ENCODE peak calls at places on chromosomes 1 and 21, in five cellular contexts. One of them, this sample, is unnamed.

GRCh38 chr1:55150880-55151582 is 64.1 kb downstream of the USP24 start:
- DNase-seq in stimulated activated CD4-positive, alpha-beta T cell treated with anti-CD3 and anti-CD28 coated beads, Interleukin-4, amount 100 ng/mL, for 4 hours: no peak
- DNase-seq in fibroblast of mammary gland: no peak
- DNase-seq in endothelial cell: no peak
- DNase-seq in AG09309: no peak
- DNase-seq in this sample: no peak

GRCh38 chr1:79497193-79497773 is 490.8 kb upstream of the ADGRL4 start:
- DNase-seq in AG09309: no peak
- DNase-seq in endothelial cell: peak
- DNase-seq in fibroblast of mammary gland: peak
- DNase-seq in stimulated activated CD4-positive, alpha-beta T cell treated with anti-CD3 and anti-CD28 coated beads, Interleukin-4, amount 100 ng/mL, for 4 hours: no peak
- DNase-seq in this sample: peak

GRCh38 chr1:11650331-11650991 is 3.8 kb downstream of the FBXO2 start:
- DNase-seq in stimulated activated CD4-positive, alpha-beta T cell treated with anti-CD3 and anti-CD28 coated beads, Interleukin-4, amount 100 ng/mL, for 4 hours: peak
- DNase-seq in AG09309: no peak
- DNase-seq in endothelial cell: peak
- DNase-seq in fibroblast of mammary gland: peak
- DNase-seq in this sample: no peak

GRCh38 chr1:14190508-14190907 is 408.0 kb upstream of the KAZN start:
- DNase-seq in stimulated activated CD4-positive, alpha-beta T cell treated with anti-CD3 and anti-CD28 coated beads, Interleukin-4, amount 100 ng/mL, for 4 hours: no peak
- DNase-seq in AG09309: no peak
- DNase-seq in endothelial cell: no peak
- DNase-seq in fibroblast of mammary gland: peak
- DNase-seq in this sample: no peak

GRCh38 chr21:34728479-34728878 is 59.7 kb downstream of the CLIC6 start:
- DNase-seq in endothelial cell: no peak
- DNase-seq in AG09309: no peak
- DNase-seq in fibroblast of mammary gland: no peak
- DNase-seq in stimulated activated CD4-positive, alpha-beta T cell treated with anti-CD3 and anti-CD28 coated beads, Interleukin-4, amount 100 ng/mL, for 4 hours: no peak
- DNase-seq in this sample: no peak

GRCh38 chr1:201216395-201217085 is 25.9 kb downstream of the IGFN1 start:
- DNase-seq in fibroblast of mammary gland: no peak
- DNase-seq in AG09309: no peak
- DNase-seq in endothelial cell: peak
- DNase-seq in stimulated activated CD4-positive, alpha-beta T cell treated with anti-CD3 and anti-CD28 coated beads, Interleukin-4, amount 100 ng/mL, for 4 hours: no peak
- DNase-seq in this sample: peak

GRCh38 chr21:42677339-42678117 is 24.1 kb downstream of the PDE9A start:
- DNase-seq in fibroblast of mammary gland: peak
- DNase-seq in AG09309: no peak
- DNase-seq in stimulated activated CD4-positive, alpha-beta T cell treated with anti-CD3 and anti-CD28 coated beads, Interleukin-4, amount 100 ng/mL, for 4 hours: no peak
- DNase-seq in endothelial cell: no peak
- DNase-seq in this sample: peak

GRCh38 chr1:215704089-215704860 is 137.2 kb downstream of the KCTD3 start:
- DNase-seq in AG09309: no peak
- DNase-seq in stimulated activated CD4-positive, alpha-beta T cell treated with anti-CD3 and anti-CD28 coated beads, Interleukin-4, amount 100 ng/mL, for 4 hours: no peak
- DNase-seq in fibroblast of mammary gland: peak
- DNase-seq in endothelial cell: no peak
- DNase-seq in this sample: no peak

GRCh38 chr1:63454269-63454668 is 68.8 kb downstream of the ITGB3BP start:
- DNase-seq in endothelial cell: no peak
- DNase-seq in fibroblast of mammary gland: peak
- DNase-seq in stimulated activated CD4-positive, alpha-beta T cell treated with anti-CD3 and anti-CD28 coated beads, Interleukin-4, amount 100 ng/mL, for 4 hours: no peak
- DNase-seq in AG09309: no peak
- DNase-seq in this sample: no peak

GRCh38 chr1:91005285-91005684 is 16.6 kb downstream of the ZNF644 start:
- DNase-seq in fibroblast of mammary gland: no peak
- DNase-seq in AG09309: no peak
- DNase-seq in stimulated activated CD4-positive, alpha-beta T cell treated with anti-CD3 and anti-CD28 coated beads, Interleukin-4, amount 100 ng/mL, for 4 hours: no peak
- DNase-seq in endothelial cell: no peak
- DNase-seq in this sample: no peak

GRCh38 chr1:6785721-6786505 is 659 bp downstream of the CAMTA1 start:
- DNase-seq in AG09309: no peak
- DNase-seq in fibroblast of mammary gland: no peak
- DNase-seq in stimulated activated CD4-positive, alpha-beta T cell treated with anti-CD3 and anti-CD28 coated beads, Interleukin-4, amount 100 ng/mL, for 4 hours: peak
- DNase-seq in endothelial cell: peak
- DNase-seq in this sample: peak

GRCh38 chr1:155174334-155175280 is 958 bp downstream of the TRIM46 start:
- DNase-seq in endothelial cell: peak
- DNase-seq in AG09309: no peak
- DNase-seq in fibroblast of mammary gland: peak
- DNase-seq in stimulated activated CD4-positive, alpha-beta T cell treated with anti-CD3 and anti-CD28 coated beads, Interleukin-4, amount 100 ng/mL, for 4 hours: peak
- DNase-seq in this sample: peak

GRCh38 chr1:207049974-207050391 is 1.0 kb downstream of the YOD1 start:
- DNase-seq in endothelial cell: no peak
- DNase-seq in stimulated activated CD4-positive, alpha-beta T cell treated with anti-CD3 and anti-CD28 coated beads, Interleukin-4, amount 100 ng/mL, for 4 hours: peak
- DNase-seq in fibroblast of mammary gland: peak
- DNase-seq in AG09309: no peak
- DNase-seq in this sample: no peak

GRCh38 chr21:22892041-22892440 is 1893.8 kb downstream of the NCAM2 start:
- DNase-seq in fibroblast of mammary gland: no peak
- DNase-seq in stimulated activated CD4-positive, alpha-beta T cell treated with anti-CD3 and anti-CD28 coated beads, Interleukin-4, amount 100 ng/mL, for 4 hours: no peak
- DNase-seq in endothelial cell: no peak
- DNase-seq in AG09309: no peak
- DNase-seq in this sample: no peak

GRCh38 chr1:230819976-230820375 is 48.3 kb downstream of the C1orf198 start:
- DNase-seq in fibroblast of mammary gland: no peak
- DNase-seq in stimulated activated CD4-positive, alpha-beta T cell treated with anti-CD3 and anti-CD28 coated beads, Interleukin-4, amount 100 ng/mL, for 4 hours: no peak
- DNase-seq in endothelial cell: no peak
- DNase-seq in AG09309: no peak
- DNase-seq in this sample: no peak

GRCh38 chr1:62870148-62870547 is 86.2 kb downstream of the ATG4C start:
- DNase-seq in stimulated activated CD4-positive, alpha-beta T cell treated with anti-CD3 and anti-CD28 coated beads, Interleukin-4, amount 100 ng/mL, for 4 hours: no peak
- DNase-seq in fibroblast of mammary gland: peak
- DNase-seq in endothelial cell: no peak
- DNase-seq in AG09309: no peak
- DNase-seq in this sample: no peak

GRCh38 chr1:214422137-214422671 is 129.2 kb downstream of the PTPN14 start:
- DNase-seq in stimulated activated CD4-positive, alpha-beta T cell treated with anti-CD3 and anti-CD28 coated beads, Interleukin-4, amount 100 ng/mL, for 4 hours: no peak
- DNase-seq in fibroblast of mammary gland: peak
- DNase-seq in AG09309: no peak
- DNase-seq in endothelial cell: no peak
- DNase-seq in this sample: peak

GRCh38 chr1:183590225-183591191 is at the start of gene NCF2:
- DNase-seq in endothelial cell: no peak
- DNase-seq in stimulated activated CD4-positive, alpha-beta T cell treated with anti-CD3 and anti-CD28 coated beads, Interleukin-4, amount 100 ng/mL, for 4 hours: peak
- DNase-seq in AG09309: no peak
- DNase-seq in fibroblast of mammary gland: peak
- DNase-seq in this sample: no peak

GRCh38 chr1:86906419-86906818 is 7.5 kb downstream of the SELENOF start:
- DNase-seq in endothelial cell: no peak
- DNase-seq in fibroblast of mammary gland: no peak
- DNase-seq in stimulated activated CD4-positive, alpha-beta T cell treated with anti-CD3 and anti-CD28 coated beads, Interleukin-4, amount 100 ng/mL, for 4 hours: no peak
- DNase-seq in AG09309: no peak
- DNase-seq in this sample: no peak

GRCh38 chr1:199182151-199182843 is 543.5 kb downstream of the PTPRC start:
- DNase-seq in AG09309: no peak
- DNase-seq in endothelial cell: no peak
- DNase-seq in stimulated activated CD4-positive, alpha-beta T cell treated with anti-CD3 and anti-CD28 coated beads, Interleukin-4, amount 100 ng/mL, for 4 hours: no peak
- DNase-seq in fibroblast of mammary gland: no peak
- DNase-seq in this sample: no peak

GRCh38 chr1:55893155-55893554 is 678.0 kb upstream of the USP24 start:
- DNase-seq in stimulated activated CD4-positive, alpha-beta T cell treated with anti-CD3 and anti-CD28 coated beads, Interleukin-4, amount 100 ng/mL, for 4 hours: no peak
- DNase-seq in endothelial cell: peak
- DNase-seq in AG09309: no peak
- DNase-seq in fibroblast of mammary gland: peak
- DNase-seq in this sample: no peak

This sample was measured in SJSA1.